ENCODE peak calls at places on chromosome 20, in five cellular contexts. One of them, this sample, is unnamed. For H3K36me3, the result is how much of the 10 kb centered on the place peaks cover.

GRCh38 chr20:5191829-5192569 is 65.2 kb downstream of the CDS2 start:
- DNase-seq in heart left ventricle: no peak
- DNase-seq in aorta: no peak
- DNase-seq in tibial artery: no peak
- DNase-seq in tibial nerve: peak
- DNase-seq in this sample: peak

GRCh38 chr20:36544134-36545018 is 3.1 kb downstream of the MYL9 start:
- DNase-seq in heart left ventricle: peak
- DNase-seq in aorta: peak
- DNase-seq in tibial artery: peak
- DNase-seq in tibial nerve: no peak
- DNase-seq in this sample: peak

GRCh38 chr20:11229772-11230171 is 556.0 kb upstream of the JAG1 start:
- DNase-seq in tibial artery: peak
- DNase-seq in tibial nerve: peak
- DNase-seq in aorta: peak
- DNase-seq in heart left ventricle: peak
- DNase-seq in this sample: peak

GRCh38 chr20:61640171-61640570 is 388.1 kb downstream of the CDH4 start:
- DNase-seq in aorta: no peak
- DNase-seq in tibial artery: no peak
- DNase-seq in heart left ventricle: no peak
- DNase-seq in tibial nerve: no peak
- DNase-seq in this sample: no peak

GRCh38 chr20:38186788-38187221 is 21.7 kb upstream of the TGM2 start:
- DNase-seq in heart left ventricle: no peak
- DNase-seq in aorta: no peak
- DNase-seq in tibial nerve: no peak
- DNase-seq in tibial artery: no peak
- DNase-seq in this sample: no peak

GRCh38 chr20:39214778-39215177 is 252.6 kb downstream of the DHX35 start:
- DNase-seq in tibial artery: no peak
- DNase-seq in aorta: no peak
- DNase-seq in heart left ventricle: no peak
- DNase-seq in tibial nerve: no peak
- DNase-seq in this sample: no peak

GRCh38 chr20:13259921-13260320 is 38.8 kb downstream of the ISM1 start:
- DNase-seq in aorta: no peak
- DNase-seq in heart left ventricle: no peak
- DNase-seq in tibial artery: no peak
- DNase-seq in tibial nerve: no peak
- DNase-seq in this sample: no peak

GRCh38 chr20:38725959-38726848 is 1.9 kb downstream of the SLC32A1 start:
- DNase-seq in aorta: peak
- DNase-seq in tibial nerve: no peak
- DNase-seq in tibial artery: no peak
- DNase-seq in heart left ventricle: peak
- DNase-seq in this sample: no peak

GRCh38 chr20:37081717-37082289 is 14.0 kb downstream of the RBL1 start:
- DNase-seq in aorta: no peak
- DNase-seq in tibial nerve: peak
- DNase-seq in heart left ventricle: no peak
- DNase-seq in tibial artery: no peak
- DNase-seq in this sample: peak

GRCh38 chr20:6767536-6768227 is at the start of gene BMP2:
- DNase-seq in heart left ventricle: peak
- DNase-seq in tibial nerve: peak
- DNase-seq in tibial artery: peak
- DNase-seq in aorta: peak
- DNase-seq in this sample: peak

GRCh38 chr20:64115171-64115911 is 8.0 kb upstream of the NPBWR2 start:
- DNase-seq in tibial nerve: no peak
- DNase-seq in heart left ventricle: no peak
- DNase-seq in aorta: peak
- DNase-seq in tibial artery: peak
- DNase-seq in this sample: no peak

GRCh38 chr20:25310268-25310920 is 62.5 kb downstream of the PYGB start:
- DNase-seq in tibial artery: peak
- DNase-seq in tibial nerve: peak
- DNase-seq in aorta: peak
- DNase-seq in heart left ventricle: no peak
- DNase-seq in this sample: peak

GRCh38 chr20:25078662-25079061 is 3.3 kb downstream of the VSX1 start:
- DNase-seq in tibial nerve: no peak
- DNase-seq in aorta: no peak
- DNase-seq in heart left ventricle: no peak
- DNase-seq in tibial artery: no peak
- DNase-seq in this sample: no peak

GRCh38 chr20:43910564-43910963 is 4.1 kb upstream of the TOX2 start:
- DNase-seq in tibial artery: no peak
- DNase-seq in tibial nerve: no peak
- DNase-seq in heart left ventricle: no peak
- DNase-seq in aorta: no peak
- DNase-seq in this sample: no peak

GRCh38 chr20:47354710-47355488 is 1.6 kb downstream of the ZMYND8 start:
- DNase-seq in tibial nerve: no peak
- DNase-seq in heart left ventricle: no peak
- DNase-seq in aorta: no peak
- DNase-seq in tibial artery: no peak
- DNase-seq in this sample: peak

GRCh38 chr20:62910777-62911497 is 15.4 kb downstream of the DIDO1 start:
- DNase-seq in tibial nerve: no peak
- DNase-seq in tibial artery: peak
- DNase-seq in heart left ventricle: no peak
- DNase-seq in aorta: peak
- DNase-seq in this sample: no peak
- H3K36me3 ChIP-seq in tibial nerve: under half
- H3K36me3 ChIP-seq in tibial artery: half or more
- H3K36me3 ChIP-seq in heart left ventricle: half or more
- H3K36me3 ChIP-seq in aorta: under half
- H3K36me3 ChIP-seq in this sample: half or more

GRCh38 chr20:34412453-34412852 is 49.4 kb downstream of the ITCH start:
- DNase-seq in tibial nerve: no peak
- DNase-seq in heart left ventricle: no peak
- DNase-seq in aorta: no peak
- DNase-seq in tibial artery: no peak
- DNase-seq in this sample: peak
- H3K36me3 ChIP-seq in tibial nerve: under half
- H3K36me3 ChIP-seq in heart left ventricle: half or more
- H3K36me3 ChIP-seq in aorta: under half
- H3K36me3 ChIP-seq in tibial artery: under half
- H3K36me3 ChIP-seq in this sample: half or more

DNA sequence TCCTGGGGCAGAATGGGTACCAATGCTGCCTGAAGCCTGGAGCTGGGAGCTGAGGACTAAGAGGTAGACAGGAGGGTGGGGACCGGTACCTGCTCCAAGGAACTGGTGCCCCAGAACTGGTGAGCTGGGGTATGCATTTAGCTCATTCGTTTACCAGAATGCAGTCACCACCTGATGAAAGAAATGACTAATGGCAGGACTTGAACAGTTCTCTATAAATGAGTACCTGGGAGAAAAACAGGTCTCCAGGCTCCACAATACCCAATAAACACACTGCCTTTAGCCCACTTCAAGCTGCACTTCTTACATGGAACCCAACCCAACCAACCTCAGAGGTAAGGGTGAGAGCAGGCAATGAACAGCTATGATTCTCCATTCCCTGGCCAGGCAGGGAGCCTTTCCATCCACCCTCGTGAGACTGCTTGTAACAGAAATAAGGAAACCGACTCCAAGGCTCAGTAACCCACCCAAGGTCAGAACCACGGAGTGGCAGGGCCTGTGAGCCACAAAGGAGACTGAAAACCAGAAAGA is 15.4 kb downstream of the FKBP1A start:
- DNase-seq in tibial nerve: no peak
- DNase-seq in aorta: no peak
- DNase-seq in heart left ventricle: no peak
- DNase-seq in tibial artery: no peak
- DNase-seq in this sample: no peak
- H3K36me3 ChIP-seq in tibial nerve: under half
- H3K36me3 ChIP-seq in aorta: under half
- H3K36me3 ChIP-seq in heart left ventricle: under half
- H3K36me3 ChIP-seq in tibial artery: under half
- H3K36me3 ChIP-seq in this sample: under half

GRCh38 chr20:35131953-35132352 is 15.2 kb downstream of the EDEM2 start:
- DNase-seq in tibial artery: no peak
- DNase-seq in tibial nerve: no peak
- DNase-seq in heart left ventricle: no peak
- DNase-seq in aorta: no peak
- DNase-seq in this sample: no peak

GRCh38 chr20:35133735-35134134 is 13.4 kb downstream of the EDEM2 start:
- DNase-seq in tibial nerve: no peak
- DNase-seq in aorta: no peak
- DNase-seq in heart left ventricle: no peak
- DNase-seq in tibial artery: no peak
- DNase-seq in this sample: no peak

GRCh38 chr20:35133006-35133405 is 14.1 kb downstream of the EDEM2 start:
- DNase-seq in heart left ventricle: no peak
- DNase-seq in tibial nerve: no peak
- DNase-seq in tibial artery: no peak
- DNase-seq in aorta: no peak
- DNase-seq in this sample: no peak

GRCh38 chr20:35125753-35126152 is 21.4 kb downstream of the EDEM2 start:
- DNase-seq in heart left ventricle: no peak
- DNase-seq in tibial nerve: no peak
- DNase-seq in tibial artery: no peak
- DNase-seq in aorta: no peak
- DNase-seq in this sample: no peak

DNA sequence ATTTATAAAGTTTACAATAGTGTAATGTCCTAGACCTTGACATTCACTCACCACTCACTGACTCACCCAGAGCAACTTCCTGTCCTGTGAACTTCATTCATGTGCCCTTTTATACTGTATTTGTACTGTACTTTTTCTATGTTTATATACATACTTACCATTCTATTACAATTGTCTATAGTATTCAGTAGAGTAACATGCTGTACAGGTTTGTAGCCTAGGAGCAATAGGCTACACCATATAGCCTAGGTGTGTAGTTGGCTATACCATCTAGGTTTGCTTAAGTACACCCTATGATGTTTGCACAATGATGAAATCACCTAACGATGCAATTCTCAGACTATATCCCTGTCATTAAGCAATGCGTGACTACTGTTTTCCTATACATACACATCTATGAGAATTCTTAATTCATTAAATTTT is 17.5 kb downstream of the EDEM2 start:
- DNase-seq in heart left ventricle: no peak
- DNase-seq in tibial nerve: no peak
- DNase-seq in aorta: no peak
- DNase-seq in tibial artery: no peak
- DNase-seq in this sample: no peak
- H3K36me3 ChIP-seq in heart left ventricle: half or more
- H3K36me3 ChIP-seq in tibial nerve: under half
- H3K36me3 ChIP-seq in aorta: under half
- H3K36me3 ChIP-seq in tibial artery: half or more
- H3K36me3 ChIP-seq in this sample: half or more